ENCODE peak calls at places on chromosomes 1 and 21, in four cellular contexts. N is HEK293T, Z is HT-29, A is K562. F is an unnamed sample.
A peak's percentile ranks its signal among the peaks of the same experiment; 100 is the strongest.

GRCh38 chr1:147080671-147081394 is 91.4 kb downstream of the PRKAB2 start:
- DNase-seq in N (no peak), Z (no peak), A (no peak), F (no peak)

GRCh38 chr1:77687519-77687906 is 5.1 kb upstream of the ZZZ3 start:
- DNase-seq in Z (peak; percentile 63), A (no peak), N (no peak), F (no peak)

GRCh38 chr21:41906770-41907169 is 27.6 kb upstream of the PRDM15 start:
- DNase-seq in Z (no peak), A (no peak), N (no peak), F (no peak)

GRCh38 chr1:112727716-112728115 is 12.6 kb upstream of the PPM1J start:
- DNase-seq in A (no peak), N (no peak), Z (no peak), F (no peak)

GRCh38 chr1:202283379-202283844 is 58.3 kb downstream of the UBE2T start:
- DNase-seq in Z (peak; percentile 10), A (no peak), N (peak; percentile 31), F (no peak)

GRCh38 chr1:244092293-244093264 is 41.5 kb downstream of the ZBTB18 start:
- DNase-seq in Z (peak; percentile 33), N (no peak), A (no peak), F (no peak)

GRCh38 chr21:33642896-33643657 is 776 bp downstream of the ITSN1 start:
- DNase-seq in N (peak; percentile 25), A (peak; percentile 49), Z (peak; percentile 23), F (no peak)

GRCh38 chr1:12620142-12620865 is 2.3 kb upstream of the DHRS3 start:
- DNase-seq in A (no peak), N (no peak), Z (no peak), F (no peak)

F was measured in amygdala.